ENCODE peak calls at places on chromosomes 16 and 17, in eight cellular contexts. Z, B, C, X, Y, U, V and P are unnamed samples.

GRCh38 chr16:53773150-53773846 is 69.3 kb downstream of the FTO start:
- DNase-seq in Z (peak), B (peak), C (peak), X (peak), Y (peak), U (peak), V (no peak), P (peak)

GRCh38 chr16:10250137-10250850 is 68.1 kb upstream of the GRIN2A start:
- DNase-seq in Z (peak), B (no peak), C (no peak), X (no peak), Y (no peak), U (peak), V (no peak), P (no peak)

GRCh38 chr16:63372283-63372682 is 1336.0 kb upstream of the CDH8 start:
- DNase-seq in Z (no peak), B (no peak), C (no peak), X (peak), Y (no peak), U (no peak), V (no peak), P (no peak)

GRCh38 chr17:21678451-21679081 is 13.8 kb upstream of the KCNJ18 start:
- DNase-seq in Z (no peak), B (no peak), C (no peak), X (peak), Y (no peak), U (no peak), V (peak), P (no peak)

GRCh38 chr17:19656336-19656735 is 7.8 kb downstream of the ALDH3A2 start:
- DNase-seq in Z (no peak), B (no peak), C (no peak), X (no peak), Y (no peak), U (no peak), V (no peak), P (no peak)

GRCh38 chr17:8674344-8675305 is 44.1 kb upstream of the MYH10 start:
- DNase-seq in Z (no peak), B (peak), C (no peak), X (peak), Y (peak), U (peak), V (peak), P (no peak)

GRCh38 chr17:78559749-78560368 is 17.3 kb downstream of the DNAH17 start:
- DNase-seq in Z (peak), B (no peak), C (no peak), X (no peak), Y (no peak), U (peak), V (peak), P (no peak)

GRCh38 chr17:19753049-19753444 is 4.9 kb upstream of the ALDH3A1 start:
- DNase-seq in Z (peak), B (peak), C (peak), X (no peak), Y (peak), U (no peak), V (peak), P (peak)

GRCh38 chr17:76524598-76525512 is 12.7 kb downstream of the CYGB start:
- DNase-seq in Z (peak), B (peak), C (no peak), X (peak), Y (peak), U (no peak), V (peak), P (peak)

GRCh38 chr17:76530489-76530814 is 7.1 kb downstream of the CYGB start:
- DNase-seq in Z (no peak), B (peak), C (peak), X (no peak), Y (no peak), U (peak), V (no peak), P (no peak)

GRCh38 chr16:65336169-65336568 is 214.3 kb upstream of the CDH11 start:
- DNase-seq in Z (peak), B (peak), C (peak), X (no peak), Y (peak), U (no peak), V (no peak), P (peak)

GRCh38 chr17:68288804-68289203 is 2.1 kb downstream of the SLC16A6 start:
- DNase-seq in Z (no peak), B (no peak), C (no peak), X (no peak), Y (peak), U (peak), V (no peak), P (no peak)

GRCh38 chr16:11367483-11367906 is 22.2 kb downstream of the RMI2 start:
- DNase-seq in Z (no peak), B (no peak), C (no peak), X (no peak), Y (no peak), U (no peak), V (no peak), P (peak)

GRCh38 chr17:46154151-46154816 is 38.9 kb downstream of the KANSL1 start:
- DNase-seq in Z (peak), B (no peak), C (no peak), X (no peak), Y (peak), U (no peak), V (no peak), P (no peak)

GRCh38 chr17:67751101-67752074 is 33.7 kb downstream of the NOL11 start:
- DNase-seq in Z (no peak), B (no peak), C (peak), X (no peak), Y (no peak), U (peak), V (no peak), P (no peak)

GRCh38 chr17:2189231-2189630 is 114.4 kb downstream of the SMG6 start:
- DNase-seq in Z (no peak), B (no peak), C (no peak), X (no peak), Y (peak), U (no peak), V (no peak), P (no peak)

GRCh38 chr16:85412911-85413520 is 200.1 kb upstream of the GSE1 start:
- DNase-seq in Z (no peak), B (no peak), C (no peak), X (no peak), Y (no peak), U (no peak), V (peak), P (no peak)

GRCh38 chr17:38751144-38751802 is 1.3 kb upstream of the PSMB3 start:
- DNase-seq in Z (peak), B (peak), C (peak), X (no peak), Y (peak), U (peak), V (no peak), P (no peak)

GRCh38 chr16:89711601-89712475 is 8.9 kb downstream of the VPS9D1 start:
- DNase-seq in Z (peak), B (peak), C (peak), X (no peak), Y (peak), U (peak), V (no peak), P (peak)

GRCh38 chr16:65908568-65908967 is 457.9 kb upstream of the CDH5 start:
- DNase-seq in Z (no peak), B (no peak), C (no peak), X (no peak), Y (no peak), U (peak), V (no peak), P (no peak)

GRCh38 chr17:56665864-56666263 is 72.4 kb downstream of the NOG start:
- DNase-seq in Z (no peak), B (no peak), C (no peak), X (no peak), Y (no peak), U (no peak), V (no peak), P (no peak)

GRCh38 chr17:15942207-15942833 is 2.6 kb upstream of the ADORA2B start:
- DNase-seq in Z (peak), B (no peak), C (no peak), X (no peak), Y (no peak), U (no peak), V (no peak), P (no peak)

GRCh38 chr16:21684199-21684598 is 20.4 kb downstream of the OTOA start:
- DNase-seq in Z (no peak), B (peak), C (no peak), X (no peak), Y (no peak), U (peak), V (no peak), P (peak)

GRCh38 chr17:49739662-49740271 is 24.2 kb downstream of the FAM117A start:
- DNase-seq in Z (no peak), B (peak), C (peak), X (peak), Y (peak), U (no peak), V (peak), P (peak)

GRCh38 chr16:2246301-2246885 is 5.0 kb downstream of the ECI1 start:
- DNase-seq in Z (no peak), B (no peak), C (no peak), X (no peak), Y (no peak), U (no peak), V (no peak), P (no peak)

GRCh38 chr17:65079489-65079900 is 23.0 kb upstream of the GNA13 start:
- DNase-seq in Z (no peak), B (no peak), C (no peak), X (no peak), Y (no peak), U (peak), V (no peak), P (no peak)

GRCh38 chr17:21285164-21286065 is 904 bp downstream of the MAP2K3 start:
- DNase-seq in Z (peak), B (peak), C (peak), X (no peak), Y (peak), U (peak), V (peak), P (peak)

GRCh38 chr17:79214459-79214858 is 139.8 kb downstream of the ENGASE start:
- DNase-seq in Z (no peak), B (no peak), C (no peak), X (no peak), Y (no peak), U (peak), V (no peak), P (no peak)

GRCh38 chr16:50354629-50355456 is 13.9 kb downstream of the BRD7 start:
- DNase-seq in Z (peak), B (peak), C (no peak), X (no peak), Y (peak), U (no peak), V (no peak), P (peak)

GRCh38 chr16:77833906-77834599 is 45.7 kb downstream of the VAT1L start:
- DNase-seq in Z (no peak), B (peak), C (peak), X (no peak), Y (peak), U (peak), V (no peak), P (peak)

GRCh38 chr17:74211929-74212261 is 1.5 kb upstream of the TTYH2 start:
- DNase-seq in Z (no peak), B (no peak), C (peak), X (no peak), Y (peak), U (no peak), V (no peak), P (peak)

GRCh38 chr17:59649886-59650285 is 30.2 kb downstream of the CLTC start:
- DNase-seq in Z (no peak), B (no peak), C (no peak), X (no peak), Y (no peak), U (no peak), V (no peak), P (no peak)

GRCh38 chr17:37701424-37702020 is 43.3 kb downstream of the HNF1B start:
- DNase-seq in Z (peak), B (peak), C (no peak), X (peak), Y (peak), U (peak), V (no peak), P (peak)

GRCh38 chr17:78345172-78345571 is 14.7 kb downstream of the SOCS3 start:
- DNase-seq in Z (no peak), B (no peak), C (no peak), X (no peak), Y (no peak), U (peak), V (no peak), P (no peak)

GRCh38 chr16:24117680-24118079 is 138.5 kb upstream of the CACNG3 start:
- DNase-seq in Z (no peak), B (no peak), C (no peak), X (no peak), Y (no peak), U (peak), V (no peak), P (no peak)

GRCh38 chr17:38584350-38584925 is 21.3 kb downstream of the SRCIN1 start:
- DNase-seq in Z (peak), B (peak), C (peak), X (peak), Y (peak), U (peak), V (peak), P (peak)

GRCh38 chr17:78226055-78226751 is 5.2 kb upstream of the TMEM235 start:
- DNase-seq in Z (no peak), B (no peak), C (no peak), X (no peak), Y (no peak), U (peak), V (no peak), P (no peak)

GRCh38 chr17:5281814-5282638 is at the start of gene RABEP1:
- DNase-seq in Z (peak), B (peak), C (peak), X (peak), Y (peak), U (peak), V (peak), P (peak)
- TF ChIP-seq CTCF in Z (no peak), B (peak), C (peak), X (no peak), Y (no peak), U (peak), V (no peak), P (peak)

DNA sequence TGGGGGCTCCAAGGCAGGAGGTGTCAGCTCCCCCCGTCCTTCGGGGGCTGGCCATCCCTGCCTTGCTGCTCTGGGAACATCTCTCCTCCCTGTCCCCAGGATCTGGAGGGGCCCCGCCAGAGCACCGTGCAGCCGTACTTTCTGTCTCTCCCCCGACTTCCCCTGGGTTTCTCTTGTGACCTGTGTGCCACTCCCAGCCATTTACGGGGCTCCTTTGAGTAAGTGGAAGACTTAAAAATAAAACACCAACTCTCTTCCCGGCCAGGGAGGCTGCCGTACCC is 60.6 kb downstream of the BAIAP2 start:
- DNase-seq in Z (no peak), B (no peak), C (no peak), X (no peak), Y (no peak), U (no peak), V (no peak), P (no peak)
- H3K4me3 ChIP-seq in Z (no peak), B (no peak), C (no peak), X (no peak), Y (no peak), U (no peak), V (no peak), P (no peak)

DNA sequence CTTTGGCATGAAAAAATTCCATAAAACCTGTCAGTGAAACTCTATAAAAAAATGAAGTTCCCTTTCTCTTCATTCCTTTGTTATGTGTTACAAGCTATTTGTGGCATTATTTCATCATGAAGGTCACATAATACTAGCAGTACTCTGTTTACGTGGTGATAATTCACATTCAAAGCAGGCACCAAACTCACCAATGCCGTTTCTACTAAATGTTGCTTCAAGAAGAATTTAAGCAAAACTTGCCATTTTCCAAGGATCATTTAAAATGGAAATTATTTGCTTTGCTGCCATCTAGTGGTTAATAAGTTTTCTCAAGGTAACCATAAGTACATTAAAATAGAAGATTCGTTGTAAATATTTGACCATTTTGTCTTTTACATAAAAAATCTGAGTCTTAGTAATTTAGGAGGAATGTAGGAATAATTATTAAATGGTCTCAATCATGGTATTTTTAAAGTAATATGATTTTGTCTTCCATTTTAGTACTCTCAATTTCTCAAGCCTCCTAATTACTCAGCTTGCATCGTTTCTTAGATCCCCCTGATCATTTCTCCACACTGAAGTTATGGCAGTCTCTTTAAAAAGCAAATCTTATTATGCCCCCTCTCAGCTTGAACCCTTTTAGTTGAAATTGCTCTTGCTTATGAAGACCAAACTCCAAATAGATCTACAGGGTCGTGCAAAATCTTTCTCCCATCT is 80.8 kb downstream of the OMG start:
- DNase-seq in Z (peak), B (peak), C (peak), X (no peak), Y (peak), U (no peak), V (no peak), P (peak)
- TF ChIP-seq CTCF in Z (peak), B (peak), C (peak), X (peak), Y (peak), U (peak), V (peak), P (peak)

DNA sequence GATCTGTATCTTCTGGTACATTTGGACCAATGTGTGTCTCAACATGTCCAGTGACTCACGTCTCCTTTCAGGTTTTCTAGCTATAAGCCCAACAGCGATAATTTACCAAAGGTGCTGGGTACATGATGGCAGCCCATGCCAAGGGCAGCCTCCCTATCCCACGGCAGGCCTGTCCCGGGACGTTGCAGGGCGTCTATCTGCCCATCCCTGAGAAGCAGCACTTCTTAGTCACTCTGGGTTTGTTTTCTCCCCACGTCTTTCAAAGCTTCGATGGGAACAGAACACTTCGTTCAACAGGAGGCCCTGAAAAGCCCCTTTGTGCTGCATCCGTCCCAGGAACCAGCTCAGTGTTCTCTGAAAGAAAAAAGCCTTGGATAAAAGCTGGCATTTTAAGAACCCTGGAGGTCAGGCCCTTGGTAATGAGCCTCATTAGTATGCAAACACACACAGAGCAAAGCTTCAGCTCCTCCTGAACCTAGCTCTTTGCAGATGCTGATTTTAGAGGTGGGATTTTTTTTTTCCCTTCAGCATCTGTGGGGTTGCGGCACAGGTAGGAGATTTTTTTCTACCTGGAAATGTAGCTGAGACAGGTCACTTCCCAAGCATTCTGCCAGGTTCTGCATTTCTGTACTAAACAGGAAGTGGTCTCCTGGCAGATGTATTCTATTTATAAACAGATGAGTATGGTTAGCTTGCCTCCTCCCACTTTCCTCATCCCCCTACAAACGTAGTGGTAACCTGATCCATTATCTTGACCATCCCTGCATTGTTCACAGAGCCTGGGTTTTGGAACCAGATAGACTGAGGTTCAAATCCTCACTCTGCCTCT is 17.5 kb upstream of the MT4 start:
- DNase-seq in Z (peak), B (peak), C (peak), X (no peak), Y (peak), U (peak), V (no peak), P (peak)
- H3K4me3 ChIP-seq in Z (no peak), B (no peak), C (peak), X (no peak), Y (no peak), U (no peak), V (no peak), P (no peak)

DNA sequence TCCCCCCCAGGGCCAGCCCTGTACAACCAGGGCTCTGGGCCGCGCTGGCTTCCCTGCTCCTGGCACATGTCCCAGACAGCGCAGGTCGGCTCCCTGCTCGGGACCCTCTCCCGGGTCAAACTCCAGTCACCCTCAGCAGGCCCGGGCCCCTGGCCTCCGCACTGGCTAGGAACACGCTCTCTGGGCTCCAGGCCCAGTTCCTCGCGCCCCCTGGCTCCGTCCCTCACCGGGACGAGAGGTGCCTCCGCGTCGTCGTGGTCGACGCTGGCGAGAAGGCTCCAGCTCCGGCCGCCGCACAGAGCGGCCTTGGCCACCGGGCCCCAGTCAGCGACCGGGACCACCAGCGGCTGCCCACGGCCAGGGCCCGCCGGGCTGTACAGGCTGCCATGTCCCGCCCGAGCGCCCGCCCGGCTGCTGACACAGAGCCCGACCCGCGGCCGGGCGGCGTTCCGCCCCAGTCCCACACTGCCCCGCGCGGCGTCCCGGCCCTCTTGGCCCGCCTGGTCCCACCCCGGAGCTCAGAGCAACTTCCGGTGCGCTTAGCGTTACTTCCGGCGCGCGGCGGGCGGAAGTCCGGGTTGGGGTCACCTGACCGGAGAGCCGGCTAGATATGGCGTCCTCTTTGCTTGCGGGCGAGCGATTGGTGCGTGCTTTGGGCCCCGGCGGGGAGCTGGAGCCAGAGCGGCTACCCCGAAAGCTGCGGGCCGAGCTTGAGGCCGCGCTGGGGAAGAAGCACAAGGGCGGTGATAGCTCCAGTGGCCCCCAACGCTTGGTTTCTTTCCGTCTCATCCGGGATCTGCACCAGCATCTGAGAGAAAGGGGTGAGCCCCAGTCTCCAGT is at the start of gene POLDIP2:
- DNase-seq in Z (peak), B (peak), C (peak), X (peak), Y (peak), U (peak), V (peak), P (peak)
- TF ChIP-seq CTCF in Z (no peak), B (no peak), C (no peak), X (no peak), Y (no peak), U (peak), V (no peak), P (no peak)